ENCODE peak calls at places on chromosomes 5 and 9, in eight cellular contexts. Z is RWPE1; P is astrocyte of the cerebellum; C is psoas muscle; L is transverse colon; F is lung; J is CD8-positive, alpha-beta T cell; S is mucosa of descending colon. T is an unnamed sample.

GRCh38 chr5:137320056-137321045 is 178.8 kb downstream of the SPOCK1 start:
- DNase-seq in J (no peak), C (no peak), Z (peak), S (no peak), L (no peak), F (peak), P (peak), T (peak)

GRCh38 chr5:138752341-138752950 is 779 bp upstream of the CTNNA1 start:
- DNase-seq in J (no peak), Z (no peak), C (no peak), F (peak), S (peak), L (peak), P (no peak), T (peak)

GRCh38 chr5:148033138-148033537 is 30.6 kb upstream of the SPINK5 start:
- DNase-seq in L (no peak), J (no peak), F (no peak), Z (peak), P (no peak), C (no peak), S (no peak), T (peak)

GRCh38 chr9:74856997-74857396 is 30.7 kb downstream of the TRPM6 start:
- DNase-seq in J (no peak), L (no peak), S (no peak), Z (no peak), F (no peak), P (no peak), C (no peak), T (no peak)

GRCh38 chr5:168656633-168657032 is 77.5 kb upstream of the PANK3 start:
- DNase-seq in J (no peak), S (no peak), C (no peak), Z (no peak), P (no peak), L (no peak), F (no peak), T (peak)

GRCh38 chr9:19934301-19934868 is 145.5 kb upstream of the SLC24A2 start:
- DNase-seq in P (no peak), L (peak), F (no peak), C (peak), Z (no peak), S (peak), J (no peak), T (no peak)

GRCh38 chr5:145856285-145856818 is 16.5 kb downstream of the GRXCR2 start:
- DNase-seq in L (peak), Z (no peak), J (no peak), S (peak), F (no peak), P (no peak), C (peak), T (no peak)

GRCh38 chr5:132822650-132823480 is 7.6 kb downstream of the SHROOM1 start:
- DNase-seq in P (no peak), L (no peak), Z (no peak), J (no peak), S (no peak), F (no peak), C (no peak), T (no peak)

GRCh38 chr9:75083188-75083976 is 4.6 kb downstream of the NMRK1 start:
- DNase-seq in J (peak), S (peak), F (peak), C (no peak), Z (peak), P (no peak), L (peak), T (peak)

GRCh38 chr9:135521608-135522095 is 412 bp downstream of the LCN1 start:
- DNase-seq in Z (no peak), P (no peak), S (no peak), L (no peak), F (no peak), J (no peak), C (no peak), T (no peak)

DNA sequence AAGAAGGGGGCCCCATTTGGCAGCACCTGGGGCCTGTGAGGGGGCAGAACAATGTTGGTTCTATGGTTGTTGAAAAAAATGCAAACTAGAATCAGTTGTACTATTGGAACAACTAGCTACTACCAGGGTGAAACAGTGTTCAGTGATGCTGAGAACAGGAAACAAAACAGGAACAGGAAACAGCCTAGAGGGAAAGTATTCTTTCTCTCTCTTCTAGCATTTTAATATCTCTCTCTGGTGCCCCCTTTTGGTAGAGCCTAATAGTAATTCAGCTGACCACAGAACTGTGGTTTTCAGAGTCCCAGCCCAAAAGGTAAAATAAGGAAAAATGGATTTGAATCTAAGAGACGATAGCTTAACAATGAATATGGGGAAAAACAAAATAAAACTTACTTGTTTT is 138.0 kb upstream of the KCNN2 start:
- DNase-seq in L (no peak), F (no peak), P (no peak), C (no peak), J (no peak), Z (peak), S (no peak), T (peak)
- TF ChIP-seq CTCF in L (peak), F (no peak), P (peak), C (peak), J (no peak), Z (no peak), S (no peak), T (peak)

GRCh38 chr5:21802869-21803490 is 1050.2 kb downstream of the CDH12 start:
- DNase-seq in F (no peak), Z (peak), L (no peak), C (no peak), P (no peak), S (no peak), J (no peak), T (peak)
- TF ChIP-seq CTCF in F (peak), Z (peak), L (peak), C (peak), P (peak), S (no peak), J (no peak), T (peak)

GRCh38 chr5:80959138-80959537 is 1.0 kb upstream of the RASGRF2 start:
- DNase-seq in L (no peak), Z (no peak), C (no peak), P (no peak), J (no peak), S (no peak), F (no peak), T (no peak)

GRCh38 chr5:80960531-80961375 is 590 bp downstream of the RASGRF2 start:
- DNase-seq in F (peak), L (peak), J (peak), S (peak), Z (peak), C (peak), P (no peak), T (no peak)

GRCh38 chr5:80958611-80959010 is 1.6 kb upstream of the RASGRF2 start:
- DNase-seq in P (no peak), J (no peak), F (no peak), C (no peak), Z (no peak), S (no peak), L (no peak), T (no peak)

GRCh38 chr5:80961376-80962281 is 1.5 kb downstream of the RASGRF2 start:
- DNase-seq in C (no peak), Z (no peak), S (peak), P (no peak), F (no peak), L (peak), J (peak), T (no peak)

GRCh38 chr5:80959768-80960442 is at the start of gene RASGRF2:
- DNase-seq in L (peak), S (peak), Z (peak), P (no peak), J (peak), C (peak), F (peak), T (no peak)
- TF ChIP-seq CTCF in L (no peak), S (no peak), Z (no peak), P (no peak), J (no peak), C (no peak), F (no peak), T (no peak)

DNA sequence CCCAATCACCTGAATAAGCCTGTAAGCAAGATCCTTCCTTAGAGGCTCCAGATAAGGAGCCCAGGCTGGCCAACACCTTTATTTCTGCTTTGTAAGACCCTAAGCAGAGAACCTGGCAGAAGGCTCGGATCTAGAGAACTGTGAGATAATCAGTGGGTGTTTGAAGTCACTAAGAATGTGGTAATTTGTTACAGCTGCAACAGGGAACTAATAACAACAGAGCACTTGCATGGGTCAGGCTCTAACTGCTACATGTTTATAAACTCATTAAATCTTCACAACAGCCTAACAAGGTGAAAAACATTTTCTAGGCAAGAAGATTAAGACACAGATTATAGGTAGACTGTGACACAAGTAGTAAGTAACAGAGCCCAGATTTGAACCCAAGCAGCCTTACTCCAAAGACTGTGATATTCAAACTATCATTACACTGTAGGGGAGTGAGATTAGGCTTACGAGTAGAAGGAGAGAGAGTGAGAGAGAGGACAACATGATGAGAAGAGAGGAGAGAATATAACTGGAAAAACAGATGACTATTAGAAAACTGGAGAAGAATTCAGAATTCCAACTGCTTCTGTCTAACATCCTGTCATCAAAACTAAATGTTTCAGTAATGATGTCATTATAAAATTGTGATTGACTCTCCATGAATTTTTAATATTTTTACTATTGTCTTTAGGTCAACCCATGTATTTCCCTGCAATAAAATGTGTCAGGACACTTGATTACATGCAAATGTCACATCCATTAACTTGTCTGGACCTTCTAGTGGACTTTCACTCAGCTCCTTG is 290.9 kb upstream of the RGMB start:
- DNase-seq in L (no peak), J (no peak), F (no peak), C (no peak), S (no peak), P (no peak), Z (no peak), T (no peak)
- TF ChIP-seq CTCF in L (no peak), J (no peak), F (no peak), C (no peak), S (no peak), P (no peak), Z (no peak), T (no peak)

GRCh38 chr9:21995652-21996275 is 1.2 kb downstream of the CDKN2B-AS1 start:
- DNase-seq in L (peak), C (peak), J (no peak), F (peak), S (peak), P (no peak), Z (no peak), T (no peak)
- TF ChIP-seq CTCF in L (no peak), C (no peak), J (no peak), F (peak), S (no peak), P (peak), Z (peak), T (no peak)

GRCh38 chr9:81318571-81318970 is 370.8 kb downstream of the TLE1 start:
- DNase-seq in J (no peak), Z (peak), S (no peak), F (no peak), P (peak), L (no peak), C (no peak), T (peak)

GRCh38 chr9:81317939-81318338 is 371.4 kb downstream of the TLE1 start:
- DNase-seq in P (peak), S (no peak), C (no peak), J (no peak), L (no peak), F (no peak), Z (no peak), T (no peak)

GRCh38 chr9:81317223-81317622 is 372.1 kb downstream of the TLE1 start:
- DNase-seq in L (no peak), S (no peak), C (no peak), J (no peak), F (no peak), Z (no peak), P (no peak), T (no peak)

GRCh38 chr9:81320909-81321482 is 368.4 kb downstream of the TLE1 start:
- DNase-seq in P (no peak), S (no peak), J (no peak), L (no peak), F (no peak), C (no peak), Z (no peak), T (no peak)

DNA sequence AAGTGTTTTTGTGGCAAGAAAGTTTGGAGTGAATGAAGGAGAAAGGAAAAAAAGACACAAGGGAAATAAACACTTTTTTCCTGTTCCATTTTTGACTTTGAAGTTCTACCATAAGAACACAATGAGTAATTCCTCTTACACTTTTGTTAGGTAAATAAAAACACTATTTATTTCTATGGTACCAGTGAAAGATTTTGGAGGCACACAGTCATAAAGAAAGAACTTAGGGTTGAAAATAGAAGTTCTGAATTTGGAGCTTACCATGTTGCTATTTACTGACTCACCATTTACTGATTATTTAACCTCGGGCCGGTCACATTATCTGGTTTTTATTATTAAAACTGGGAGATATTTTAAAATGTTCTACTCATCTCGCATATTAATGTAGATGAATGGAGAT is 367.8 kb downstream of the TLE1 start:
- DNase-seq in P (no peak), Z (no peak), C (no peak), F (no peak), L (no peak), S (no peak), J (no peak), T (no peak)
- TF ChIP-seq CTCF in P (no peak), Z (no peak), C (no peak), F (no peak), L (no peak), S (no peak), J (no peak), T (no peak)

GRCh38 chr9:126693428-126693931 is 79.8 kb downstream of the LMX1B start:
- DNase-seq in Z (no peak), F (no peak), L (no peak), P (no peak), J (no peak), S (no peak), C (no peak), T (no peak)
- TF ChIP-seq CTCF in Z (no peak), F (no peak), L (no peak), P (no peak), J (no peak), S (no peak), C (no peak), T (no peak)

DNA sequence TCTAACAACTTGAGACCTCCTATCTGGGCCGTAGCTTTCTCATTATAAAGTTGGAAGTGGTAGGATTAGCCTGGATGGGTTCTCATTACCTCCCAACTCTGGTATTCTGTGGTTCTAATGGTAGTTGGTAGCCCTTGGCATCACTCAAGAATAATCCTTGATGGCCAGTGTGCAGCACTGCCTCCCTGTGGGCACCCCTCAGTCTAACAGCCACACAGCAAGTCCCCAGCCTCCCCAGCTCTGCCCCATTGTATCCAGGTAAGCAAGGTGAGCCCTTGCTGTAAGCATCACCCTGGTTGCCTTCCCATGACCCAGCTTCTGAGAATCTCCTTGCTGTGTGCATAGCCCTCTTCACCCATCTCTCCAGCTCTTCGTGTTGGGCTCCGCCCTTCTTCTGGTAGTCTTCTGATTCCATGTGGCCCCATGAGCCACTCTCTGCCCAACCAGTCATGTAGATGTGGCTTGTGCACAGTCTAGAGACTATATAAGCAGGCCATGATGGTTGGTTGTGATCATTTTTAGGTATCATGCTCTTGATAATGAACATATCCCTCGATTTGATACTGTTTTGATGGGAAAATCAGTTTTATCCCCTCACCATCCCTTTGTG is 57.6 kb upstream of the GRHPR start:
- DNase-seq in J (peak), Z (no peak), L (peak), F (no peak), S (peak), P (no peak), C (no peak), T (peak)
- TF ChIP-seq CTCF in J (no peak), Z (no peak), L (peak), F (no peak), S (no peak), P (no peak), C (no peak), T (peak)

GRCh38 chr5:55187370-55187769 is 14.4 kb upstream of the CDC20B start:
- DNase-seq in L (no peak), P (no peak), J (no peak), Z (peak), C (no peak), S (no peak), F (no peak), T (peak)
- TF ChIP-seq CTCF in L (peak), P (peak), J (no peak), Z (peak), C (peak), S (no peak), F (no peak), T (peak)

GRCh38 chr9:17795708-17796107 is 216.8 kb downstream of the SH3GL2 start:
- DNase-seq in J (no peak), C (peak), S (no peak), L (no peak), Z (no peak), P (peak), F (no peak), T (no peak)

GRCh38 chr9:17799383-17799782 is 220.5 kb downstream of the SH3GL2 start:
- DNase-seq in S (no peak), J (no peak), L (no peak), Z (no peak), P (no peak), C (no peak), F (no peak), T (no peak)

GRCh38 chr9:17789316-17789715 is 210.4 kb downstream of the SH3GL2 start:
- DNase-seq in C (no peak), S (no peak), J (no peak), L (no peak), P (no peak), Z (no peak), F (no peak), T (no peak)

DNA sequence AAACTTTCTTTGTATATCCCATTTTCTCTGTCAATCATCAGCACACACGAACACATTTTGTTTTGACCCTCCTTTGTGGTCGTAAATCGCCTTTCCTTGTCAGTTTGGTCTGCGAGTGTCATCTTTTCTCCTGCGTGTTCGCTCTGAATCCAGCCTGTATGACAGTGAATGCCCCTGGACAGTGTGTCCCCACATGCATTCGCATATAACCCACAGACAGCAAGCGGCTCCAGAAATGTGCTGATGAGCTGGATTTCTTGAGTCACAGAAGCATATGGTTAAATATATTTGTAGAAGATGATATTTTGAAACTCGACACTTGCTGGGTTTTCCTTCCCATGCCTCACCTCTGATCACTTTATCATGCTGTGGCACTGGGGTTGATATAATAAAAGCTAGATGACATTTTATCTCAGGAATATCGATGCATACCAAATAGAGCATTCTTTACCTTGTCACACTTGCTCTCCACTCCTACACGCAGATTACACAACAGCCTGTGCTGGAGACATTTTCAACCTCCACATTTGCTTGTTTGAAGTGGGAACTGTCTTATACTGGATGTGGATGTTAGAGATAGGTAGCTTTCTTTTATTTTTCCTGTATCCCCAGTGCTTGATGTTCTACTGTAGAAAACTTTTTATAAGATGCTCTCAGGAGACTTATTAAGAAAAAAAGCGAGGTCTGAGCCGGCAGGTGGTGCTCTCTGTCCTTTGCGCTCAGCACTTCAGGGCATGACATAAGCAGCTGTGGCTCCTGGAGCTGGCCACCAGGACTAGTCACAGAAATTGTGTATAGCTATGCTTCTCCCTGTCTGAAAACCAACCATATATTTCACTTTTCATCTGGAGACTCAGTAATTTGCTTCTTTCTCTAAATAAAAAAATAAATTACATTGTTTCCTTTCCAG is 215.1 kb downstream of the SH3GL2 start:
- DNase-seq in S (peak), J (no peak), F (no peak), P (no peak), Z (no peak), C (no peak), L (peak), T (peak)
- TF ChIP-seq CTCF in S (no peak), J (no peak), F (no peak), P (no peak), Z (no peak), C (no peak), L (no peak), T (no peak)

T was measured in MCF 10A.